ENCODE peak calls at places on chromosomes 12 and 14, in four cellular contexts. Y is cardiac muscle cell, R is lower lobe of right lung, N is PC-9. P is an unnamed sample.
A peak's percentile ranks its signal among the peaks of the same experiment; 100 is the strongest.

GRCh38 chr14:28323951-28324741 is 442.4 kb upstream of the FOXG1 start:
- DNase-seq in R (no peak), Y (no peak), N (no peak), P (no peak)

GRCh38 chr12:110765144-110765543 is 22.5 kb upstream of the PPP1CC start:
- DNase-seq in Y (no peak), N (no peak), R (no peak), P (no peak)

GRCh38 chr12:646303-647038 is 16.8 kb downstream of the NINJ2 start:
- DNase-seq in Y (no peak), N (no peak), R (no peak), P (no peak)

GRCh38 chr12:32826807-32827412 is 69.7 kb downstream of the PKP2 start:
- DNase-seq in R (no peak), Y (peak; percentile 65), N (no peak), P (no peak)

GRCh38 chr12:124442772-124443445 is 124.5 kb downstream of the NCOR2 start:
- DNase-seq in N (no peak), R (no peak), Y (no peak), P (no peak)

GRCh38 chr12:104651812-104652211 is 195.1 kb downstream of the CHST11 start:
- DNase-seq in R (no peak), Y (no peak), N (no peak), P (no peak)

GRCh38 chr12:46210835-46211439 is 57.9 kb downstream of the SLC38A1 start:
- DNase-seq in R (no peak), Y (no peak), N (no peak), P (no peak)

GRCh38 chr12:104285740-104286537 is 17.6 kb upstream of the EID3 start:
- DNase-seq in N (no peak), Y (no peak), R (peak; percentile 68), P (no peak)

GRCh38 chr12:21276826-21277225 is 57.9 kb downstream of the SLCO1A2 start:
- DNase-seq in Y (no peak), N (no peak), R (no peak), P (no peak)

GRCh38 chr14:101369194-101369915 is 191.9 kb upstream of the DIO3 start:
- DNase-seq in Y (no peak), N (no peak), R (no peak), P (no peak)

GRCh38 chr12:105995986-105996385 is 142.8 kb downstream of the NUAK1 start:
- DNase-seq in Y (no peak), R (no peak), N (peak; percentile 21), P (peak; percentile 90)

DNA sequence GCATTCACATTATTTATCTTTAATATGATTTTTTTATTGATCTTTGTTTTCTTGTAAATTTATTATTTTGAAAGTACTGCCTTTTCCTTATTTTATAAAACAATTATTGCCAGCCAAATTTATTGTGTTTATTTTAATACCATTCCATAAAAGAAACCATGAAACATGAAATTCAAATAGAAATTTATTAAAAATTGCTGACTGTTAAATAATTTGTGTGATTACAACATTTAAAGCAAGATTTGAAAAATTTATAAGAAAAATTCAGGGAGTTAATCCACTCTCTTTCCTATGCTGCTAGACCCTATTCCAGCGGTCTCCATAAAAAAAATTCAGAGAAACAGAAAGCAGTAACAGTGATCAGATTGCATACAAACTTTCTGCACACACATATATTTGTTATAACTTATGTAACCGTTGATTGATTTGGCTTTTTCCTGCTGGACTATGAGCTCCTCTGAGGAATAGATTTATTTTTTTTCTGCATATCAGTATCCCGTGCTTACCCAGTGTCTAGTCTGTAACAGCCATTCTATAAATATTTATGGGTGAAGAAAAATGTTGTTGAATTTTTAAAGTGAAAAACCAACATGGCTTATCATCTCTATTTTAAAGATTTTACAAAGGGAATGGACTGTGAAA is 68.1 kb downstream of the LRRK2 start:
- DNase-seq in Y (no peak), R (no peak), N (no peak), P (no peak)
- H3K27me3 ChIP-seq in Y (no peaks in the 10 kb centered on the region), R (no peaks in the 10 kb centered on the region), N (no peaks in the 10 kb centered on the region), P (no peaks in the 10 kb centered on the region)

GRCh38 chr14:97350415-97350814 is 553.2 kb downstream of the VRK1 start:
- DNase-seq in R (no peak), N (no peak), Y (no peak), P (no peak)
- H3K27ac ChIP-seq in R (no peak overlapping the region), N (no peak overlapping the region), Y (no peak overlapping the region), P (no peak overlapping the region)

DNA sequence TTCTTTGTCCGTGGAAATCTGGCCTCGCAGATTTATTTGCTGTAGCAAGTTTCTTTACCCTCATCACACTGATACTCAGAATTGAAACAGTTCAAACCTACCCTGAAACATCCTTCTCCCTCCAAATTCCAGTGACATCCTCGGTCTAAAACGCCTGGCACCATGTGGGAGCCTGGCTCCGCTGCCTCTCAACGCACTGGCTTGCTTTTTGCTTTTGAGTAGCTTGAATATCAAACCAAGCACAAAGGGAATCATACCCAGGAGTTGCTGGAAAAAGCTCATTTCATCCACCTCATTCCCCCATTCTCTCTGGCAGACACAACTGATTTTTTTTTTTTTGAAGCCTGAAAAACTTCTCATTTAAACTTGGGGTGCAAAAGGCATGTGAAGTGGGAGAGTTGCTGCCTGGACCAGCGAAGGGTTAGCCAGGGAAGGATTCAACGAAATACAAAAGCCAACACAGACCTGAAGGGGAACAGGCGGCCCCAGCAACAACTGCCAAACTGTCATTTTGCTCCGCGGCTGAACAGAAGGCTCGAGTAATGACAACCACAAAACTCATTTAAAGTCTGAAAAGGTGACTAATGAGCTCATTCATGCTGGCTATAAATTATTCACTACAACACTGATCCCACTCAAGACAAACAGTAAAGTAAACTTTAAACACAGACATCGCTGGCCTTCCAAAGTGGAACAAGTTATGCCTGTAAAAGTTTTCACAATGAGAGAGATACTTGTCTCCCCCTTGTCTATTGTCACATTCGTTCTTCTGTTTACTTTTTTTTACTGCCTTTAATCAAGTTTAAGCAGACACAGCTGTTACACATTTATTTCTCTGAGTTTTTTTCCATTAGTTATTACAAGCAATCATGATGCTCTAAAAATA is 12.4 kb upstream of the FOXN3 start:
- DNase-seq in Y (no peak), R (no peak), N (no peak), P (no peak)
- H3K4me3 ChIP-seq in Y (no peak overlapping the region), R (peak overlapping the region; percentile 50), N (no peak overlapping the region), P (no peak overlapping the region)

GRCh38 chr12:28367326-28367725 is 177.1 kb downstream of the CCDC91 start:
- DNase-seq in Y (no peak), R (no peak), N (no peak), P (no peak)
- H3K27me3 ChIP-seq in Y (no peaks in the 10 kb centered on the region), R (no peaks in the 10 kb centered on the region), N (no peaks in the 10 kb centered on the region), P (no peaks in the 10 kb centered on the region)

DNA sequence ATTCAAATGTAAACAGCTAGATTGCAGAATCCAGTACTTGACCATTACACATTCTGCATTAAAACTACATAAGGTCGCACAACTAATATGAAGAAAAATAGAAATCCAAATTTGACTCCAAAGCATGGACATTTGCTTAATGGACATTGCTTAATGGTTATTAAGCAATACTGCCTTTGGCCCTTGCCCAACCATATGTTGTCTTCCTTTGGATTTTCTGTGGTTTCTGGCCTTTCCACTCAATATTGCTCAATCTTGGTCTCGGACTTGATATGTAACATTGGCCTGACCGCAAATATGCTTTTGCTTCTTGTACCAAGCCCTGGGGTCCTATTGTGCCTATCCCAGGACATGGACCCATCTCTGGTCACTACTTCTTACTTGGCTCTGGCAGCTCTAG is 67.2 kb downstream of the PTPRR start:
- DNase-seq in N (no peak), Y (no peak), R (no peak), P (no peak)
- H3K27ac ChIP-seq in N (no peak overlapping the region), Y (no peak overlapping the region), R (no peak overlapping the region), P (peak overlapping the region; percentile 77)

GRCh38 chr14:63909984-63910383 is 57.2 kb downstream of the SYNE2 start:
- DNase-seq in Y (no peak), N (no peak), R (no peak), P (no peak)

GRCh38 chr14:63905370-63905769 is 52.6 kb downstream of the SYNE2 start:
- DNase-seq in Y (no peak), N (no peak), R (no peak), P (no peak)

GRCh38 chr14:63910593-63911363 is 58.0 kb downstream of the SYNE2 start:
- DNase-seq in N (no peak), Y (no peak), R (no peak), P (no peak)

GRCh38 chr14:63904724-63905123 is 51.9 kb downstream of the SYNE2 start:
- DNase-seq in R (no peak), N (no peak), Y (no peak), P (no peak)

DNA sequence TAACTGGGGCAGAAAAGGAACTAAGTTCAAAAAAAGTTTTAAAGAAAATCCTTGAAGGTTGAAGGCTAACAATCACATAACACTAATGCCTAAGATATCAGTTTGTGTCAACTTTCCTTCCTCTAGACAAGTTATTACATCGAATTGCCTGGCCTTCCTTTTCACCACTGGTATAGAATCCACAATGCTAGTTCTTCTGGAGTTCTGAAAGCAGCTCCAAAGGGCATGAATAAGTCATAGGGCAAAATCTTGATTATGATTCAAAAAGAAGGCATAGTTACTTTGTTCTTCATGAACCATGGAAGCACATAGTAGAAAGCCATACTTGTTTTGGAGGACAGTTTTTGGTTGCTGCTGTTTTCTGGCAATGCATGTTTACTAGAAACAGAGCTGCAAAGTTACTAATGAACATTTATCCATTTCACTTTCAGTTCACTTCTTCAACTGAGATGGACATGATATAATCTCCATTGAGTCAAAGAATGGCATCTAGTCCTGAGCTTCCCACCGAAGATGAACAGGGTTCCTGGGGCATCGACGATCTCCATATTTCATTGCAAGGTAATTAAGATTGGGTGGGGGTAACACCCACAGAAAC is 56.0 kb downstream of the SYNE2 start:
- DNase-seq in N (no peak), R (no peak), Y (no peak), P (no peak)
- H3K4me3 ChIP-seq in N (no peak overlapping the region), R (peak overlapping the region; percentile 2), Y (no peak overlapping the region), P (no peak overlapping the region)

GRCh38 chr12:114692558-114693531 is 8.9 kb upstream of the TBX3 start:
- DNase-seq in N (no peak), Y (no peak), R (no peak), P (no peak)
- H3K27me3 ChIP-seq in N (peaks cover 97% of the 10 kb centered on the region), Y (peaks cover 100% of the 10 kb centered on the region), R (peaks cover 75% of the 10 kb centered on the region), P (peaks cover 69% of the 10 kb centered on the region)